ENCODE peak calls at places on chromosomes 1 and 21, in four cellular contexts. Q is AG04450, T is hypothalamus, K is GM23248. P is an unnamed sample.

GRCh38 chr1:180670681-180671080 is 38.9 kb downstream of the XPR1 start:
- DNase-seq in Q (no peak), T (no peak), K (no peak), P (no peak)

GRCh38 chr1:205147191-205147590 is 25.4 kb upstream of the RBBP5 start:
- DNase-seq in K (peak; percentile 97), T (no peak), Q (peak; percentile 36), P (no peak)

GRCh38 chr1:227437495-227438008 is 119.3 kb upstream of the CDC42BPA start:
- DNase-seq in K (peak; percentile 73), Q (no peak), T (peak; percentile 5), P (no peak)

GRCh38 chr1:181812211-181812610 is 249.3 kb downstream of the ZNF648 start:
- DNase-seq in Q (no peak), T (no peak), K (no peak), P (no peak)

GRCh38 chr1:207032528-207033017 is at the start of gene C1orf116:
- DNase-seq in Q (no peak), K (no peak), T (no peak), P (no peak)

GRCh38 chr1:117611121-117611601 is 5.3 kb downstream of the TENT5C start:
- DNase-seq in K (no peak), T (no peak), Q (no peak), P (no peak)

GRCh38 chr21:32388306-32388705 is 4.5 kb downstream of the URB1 start:
- DNase-seq in T (no peak), K (no peak), Q (no peak), P (no peak)

GRCh38 chr1:235073331-235073967 is 55.2 kb downstream of the TOMM20 start:
- DNase-seq in Q (no peak), K (peak; percentile 57), T (peak; percentile 52), P (no peak)

GRCh38 chr21:37166733-37167132 is 93.7 kb downstream of the TTC3 start:
- DNase-seq in T (no peak), Q (no peak), K (no peak), P (no peak)

GRCh38 chr1:234658143-234658542 is 48.2 kb upstream of the IRF2BP2 start:
- DNase-seq in T (no peak), K (peak; percentile 82), Q (peak; percentile 11), P (no peak)

GRCh38 chr1:7399514-7400125 is 371.5 kb upstream of the VAMP3 start:
- DNase-seq in T (no peak), Q (no peak), K (no peak), P (no peak)

GRCh38 chr1:184366992-184367391 is 19.8 kb upstream of the C1orf21 start:
- DNase-seq in K (peak; percentile 15), T (no peak), Q (no peak), P (no peak)

P was measured in neural crest cell.